ENCODE peak calls at places on chromosomes 5 and 9, in seven cellular contexts. One of them, this sample, is unnamed. For H3K4me1, the result is how much of the 10 kb centered on the place peaks cover.

GRCh38 chr5:7495133-7495521 is 99.2 kb downstream of the ADCY2 start:
- DNase-seq in SK-N-SH: no peak
- DNase-seq in K562: no peak
- DNase-seq in HCT116: no peak
- DNase-seq in H1: no peak
- DNase-seq in HepG2: no peak
- DNase-seq in Panc1: no peak
- DNase-seq in this sample: no peak

GRCh38 chr5:174431504-174431903 is 292.9 kb upstream of the MSX2 start:
- DNase-seq in SK-N-SH: no peak
- DNase-seq in K562: no peak
- DNase-seq in HCT116: no peak
- DNase-seq in H1: no peak
- DNase-seq in HepG2: no peak
- DNase-seq in Panc1: no peak
- DNase-seq in this sample: no peak

GRCh38 chr9:13513710-13514444 is 234.4 kb upstream of the MPDZ start:
- DNase-seq in SK-N-SH: peak
- DNase-seq in K562: no peak
- DNase-seq in HCT116: no peak
- DNase-seq in H1: peak
- DNase-seq in HepG2: no peak
- DNase-seq in Panc1: no peak
- DNase-seq in this sample: no peak

GRCh38 chr9:3708751-3709150 is 182.9 kb upstream of the RFX3 start:
- DNase-seq in SK-N-SH: no peak
- DNase-seq in K562: no peak
- DNase-seq in HCT116: no peak
- DNase-seq in H1: no peak
- DNase-seq in HepG2: no peak
- DNase-seq in Panc1: no peak
- DNase-seq in this sample: peak

GRCh38 chr5:141657937-141658545 is 6.8 kb upstream of the FCHSD1 start:
- DNase-seq in SK-N-SH: no peak
- DNase-seq in K562: peak
- DNase-seq in HCT116: peak
- DNase-seq in H1: no peak
- DNase-seq in HepG2: peak
- DNase-seq in Panc1: no peak
- DNase-seq in this sample: no peak

GRCh38 chr5:54655761-54656160 is 138.2 kb downstream of the SNX18 start:
- DNase-seq in SK-N-SH: no peak
- DNase-seq in K562: no peak
- DNase-seq in HCT116: no peak
- DNase-seq in H1: no peak
- DNase-seq in HepG2: no peak
- DNase-seq in Panc1: no peak
- DNase-seq in this sample: no peak

GRCh38 chr9:134559013-134559412 is 82.6 kb upstream of the COL5A1 start:
- DNase-seq in SK-N-SH: no peak
- DNase-seq in K562: no peak
- DNase-seq in HCT116: no peak
- DNase-seq in H1: no peak
- DNase-seq in HepG2: no peak
- DNase-seq in Panc1: no peak
- DNase-seq in this sample: no peak

GRCh38 chr9:115395511-115396021 is 277.6 kb upstream of the TNC start:
- DNase-seq in SK-N-SH: no peak
- DNase-seq in K562: no peak
- DNase-seq in HCT116: no peak
- DNase-seq in H1: no peak
- DNase-seq in HepG2: no peak
- DNase-seq in Panc1: no peak
- DNase-seq in this sample: no peak

GRCh38 chr5:172758077-172758835 is 12.7 kb downstream of the DUSP1 start:
- DNase-seq in SK-N-SH: no peak
- DNase-seq in K562: peak
- DNase-seq in HCT116: no peak
- DNase-seq in H1: no peak
- DNase-seq in HepG2: no peak
- DNase-seq in Panc1: no peak
- DNase-seq in this sample: no peak

GRCh38 chr5:32432633-32433032 is 11.9 kb downstream of the ZFR start:
- DNase-seq in SK-N-SH: no peak
- DNase-seq in K562: no peak
- DNase-seq in HCT116: no peak
- DNase-seq in H1: no peak
- DNase-seq in HepG2: no peak
- DNase-seq in Panc1: no peak
- DNase-seq in this sample: no peak

GRCh38 chr5:150632305-150633160 is 7.9 kb upstream of the SYNPO start:
- DNase-seq in SK-N-SH: no peak
- DNase-seq in K562: no peak
- DNase-seq in HCT116: no peak
- DNase-seq in H1: no peak
- DNase-seq in HepG2: no peak
- DNase-seq in Panc1: no peak
- DNase-seq in this sample: no peak

GRCh38 chr5:58462154-58462553 is 2.3 kb upstream of the PLK2 start:
- DNase-seq in SK-N-SH: peak
- DNase-seq in K562: peak
- DNase-seq in HCT116: peak
- DNase-seq in H1: no peak
- DNase-seq in HepG2: peak
- DNase-seq in Panc1: no peak
- DNase-seq in this sample: no peak

GRCh38 chr5:56464935-56465756 is 232.0 kb upstream of the ANKRD55 start:
- DNase-seq in SK-N-SH: no peak
- DNase-seq in K562: no peak
- DNase-seq in HCT116: no peak
- DNase-seq in H1: no peak
- DNase-seq in HepG2: peak
- DNase-seq in Panc1: no peak
- DNase-seq in this sample: no peak

GRCh38 chr5:38316544-38317224 is 58.3 kb downstream of the EGFLAM start:
- DNase-seq in SK-N-SH: peak
- DNase-seq in K562: no peak
- DNase-seq in HCT116: no peak
- DNase-seq in H1: no peak
- DNase-seq in HepG2: no peak
- DNase-seq in Panc1: no peak
- DNase-seq in this sample: no peak

GRCh38 chr5:178940569-178941360 is at the start of gene ZNF454:
- DNase-seq in SK-N-SH: peak
- DNase-seq in K562: no peak
- DNase-seq in HCT116: no peak
- DNase-seq in H1: peak
- DNase-seq in HepG2: no peak
- DNase-seq in Panc1: no peak
- DNase-seq in this sample: no peak

GRCh38 chr9:90842984-90843383 is 41.4 kb downstream of the SYK start:
- DNase-seq in SK-N-SH: no peak
- DNase-seq in K562: peak
- DNase-seq in HCT116: no peak
- DNase-seq in H1: no peak
- DNase-seq in HepG2: no peak
- DNase-seq in Panc1: no peak
- DNase-seq in this sample: no peak

GRCh38 chr5:102270036-102270435 is 26.0 kb downstream of the SLCO4C1 start:
- DNase-seq in SK-N-SH: no peak
- DNase-seq in K562: no peak
- DNase-seq in HCT116: no peak
- DNase-seq in H1: no peak
- DNase-seq in HepG2: no peak
- DNase-seq in Panc1: no peak
- DNase-seq in this sample: no peak

GRCh38 chr5:3339092-3339797 is 256.4 kb upstream of the IRX1 start:
- DNase-seq in SK-N-SH: no peak
- DNase-seq in K562: no peak
- DNase-seq in HCT116: no peak
- DNase-seq in H1: no peak
- DNase-seq in HepG2: no peak
- DNase-seq in Panc1: no peak
- DNase-seq in this sample: no peak

GRCh38 chr5:121691478-121691877 is 160.2 kb upstream of the FTMT start:
- DNase-seq in SK-N-SH: no peak
- DNase-seq in K562: peak
- DNase-seq in HCT116: no peak
- DNase-seq in H1: no peak
- DNase-seq in HepG2: peak
- DNase-seq in Panc1: no peak
- DNase-seq in this sample: no peak

GRCh38 chr5:172959824-172960799 is 888 bp downstream of the RPL26L1 start:
- DNase-seq in SK-N-SH: no peak
- DNase-seq in K562: no peak
- DNase-seq in HCT116: no peak
- DNase-seq in H1: no peak
- DNase-seq in HepG2: no peak
- DNase-seq in Panc1: no peak
- DNase-seq in this sample: no peak

GRCh38 chr9:75071530-75072122 is 16.3 kb downstream of the NMRK1 start:
- DNase-seq in SK-N-SH: no peak
- DNase-seq in K562: no peak
- DNase-seq in HCT116: peak
- DNase-seq in H1: no peak
- DNase-seq in HepG2: no peak
- DNase-seq in Panc1: no peak
- DNase-seq in this sample: no peak
- TF ChIP-seq SIN3A in SK-N-SH: no peak
- TF ChIP-seq SIN3A in K562: no peak
- TF ChIP-seq SIN3A in HCT116: no peak
- TF ChIP-seq SIN3A in H1: no peak
- TF ChIP-seq SIN3A in HepG2: no peak
- TF ChIP-seq SIN3A in Panc1: no peak
- TF ChIP-seq SIN3A in this sample: no peak

DNA sequence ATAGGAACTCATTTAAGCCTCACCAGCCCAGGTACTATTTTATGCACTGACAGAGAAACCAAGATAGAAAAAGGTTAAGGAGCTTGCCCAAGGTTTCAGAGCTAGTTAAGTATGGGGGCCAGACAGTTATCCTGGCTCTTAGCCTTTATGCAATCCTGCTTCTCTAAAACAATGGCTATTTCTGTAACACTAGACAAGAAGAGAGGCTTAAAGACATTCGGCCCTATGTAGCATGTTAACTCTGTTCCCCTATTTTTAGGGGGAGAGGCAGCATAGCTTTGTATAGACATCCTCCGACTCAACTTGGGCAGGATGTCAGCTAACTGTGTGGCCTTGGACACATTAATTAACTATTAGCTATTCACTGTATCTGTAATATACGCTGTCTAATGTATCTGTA is 54.6 kb downstream of the LHFPL2 start:
- DNase-seq in SK-N-SH: no peak
- DNase-seq in K562: no peak
- DNase-seq in HCT116: no peak
- DNase-seq in H1: no peak
- DNase-seq in HepG2: no peak
- DNase-seq in Panc1: no peak
- DNase-seq in this sample: no peak
- H3K4me1 ChIP-seq in SK-N-SH: under half
- H3K4me1 ChIP-seq in K562: under half
- H3K4me1 ChIP-seq in HCT116: half or more
- H3K4me1 ChIP-seq in H1: under half
- H3K4me1 ChIP-seq in HepG2: half or more
- H3K4me1 ChIP-seq in Panc1: half or more
- H3K4me1 ChIP-seq in this sample: under half

GRCh38 chr9:99241106-99241505 is 19.0 kb downstream of the SEC61B start:
- DNase-seq in SK-N-SH: no peak
- DNase-seq in K562: no peak
- DNase-seq in HCT116: no peak
- DNase-seq in H1: no peak
- DNase-seq in HepG2: no peak
- DNase-seq in Panc1: no peak
- DNase-seq in this sample: no peak

GRCh38 chr9:99249619-99250018 is 27.5 kb downstream of the SEC61B start:
- DNase-seq in SK-N-SH: no peak
- DNase-seq in K562: no peak
- DNase-seq in HCT116: no peak
- DNase-seq in H1: no peak
- DNase-seq in HepG2: no peak
- DNase-seq in Panc1: no peak
- DNase-seq in this sample: no peak

GRCh38 chr9:99239341-99240055 is 17.4 kb downstream of the SEC61B start:
- DNase-seq in SK-N-SH: no peak
- DNase-seq in K562: no peak
- DNase-seq in HCT116: no peak
- DNase-seq in H1: no peak
- DNase-seq in HepG2: no peak
- DNase-seq in Panc1: no peak
- DNase-seq in this sample: no peak

GRCh38 chr9:99244300-99245260 is 22.5 kb downstream of the SEC61B start:
- DNase-seq in SK-N-SH: no peak
- DNase-seq in K562: no peak
- DNase-seq in HCT116: no peak
- DNase-seq in H1: no peak
- DNase-seq in HepG2: no peak
- DNase-seq in Panc1: no peak
- DNase-seq in this sample: peak
- H3K4me3 ChIP-seq in SK-N-SH: no peak
- H3K4me3 ChIP-seq in K562: no peak
- H3K4me3 ChIP-seq in HCT116: no peak
- H3K4me3 ChIP-seq in H1: no peak
- H3K4me3 ChIP-seq in HepG2: no peak
- H3K4me3 ChIP-seq in Panc1: no peak
- H3K4me3 ChIP-seq in this sample: no peak

GRCh38 chr9:98430535-98430934 is 175.1 kb upstream of the TBC1D2 start:
- DNase-seq in SK-N-SH: no peak
- DNase-seq in K562: no peak
- DNase-seq in HCT116: no peak
- DNase-seq in H1: no peak
- DNase-seq in HepG2: no peak
- DNase-seq in Panc1: no peak
- DNase-seq in this sample: no peak

GRCh38 chr9:98428452-98428851 is 173.0 kb upstream of the TBC1D2 start:
- DNase-seq in SK-N-SH: no peak
- DNase-seq in K562: peak
- DNase-seq in HCT116: no peak
- DNase-seq in H1: no peak
- DNase-seq in HepG2: no peak
- DNase-seq in Panc1: no peak
- DNase-seq in this sample: no peak

GRCh38 chr9:98427491-98427890 is 172.0 kb upstream of the TBC1D2 start:
- DNase-seq in SK-N-SH: no peak
- DNase-seq in K562: no peak
- DNase-seq in HCT116: no peak
- DNase-seq in H1: no peak
- DNase-seq in HepG2: no peak
- DNase-seq in Panc1: no peak
- DNase-seq in this sample: no peak

GRCh38 chr9:98432134-98432533 is 176.7 kb upstream of the TBC1D2 start:
- DNase-seq in SK-N-SH: no peak
- DNase-seq in K562: peak
- DNase-seq in HCT116: no peak
- DNase-seq in H1: no peak
- DNase-seq in HepG2: no peak
- DNase-seq in Panc1: no peak
- DNase-seq in this sample: no peak

DNA sequence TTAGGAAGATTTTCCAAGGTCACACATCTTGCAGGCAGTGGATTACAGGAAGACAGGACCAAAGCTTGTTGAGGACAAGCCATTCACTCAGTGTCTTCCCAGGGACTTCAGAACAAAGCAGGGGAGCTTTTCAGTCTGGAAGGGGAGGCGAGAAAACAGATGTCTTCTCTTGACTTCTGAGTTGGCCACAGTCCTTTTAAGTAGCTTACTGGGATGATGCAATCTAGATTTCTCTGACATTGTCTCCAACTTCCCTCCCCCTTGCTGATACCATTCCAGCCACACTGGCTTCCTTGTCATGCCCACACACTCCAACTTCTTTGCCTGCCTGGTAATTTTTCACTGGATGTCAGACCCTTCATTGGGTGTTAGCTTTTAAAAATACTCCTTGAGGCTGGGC is 174.2 kb upstream of the TBC1D2 start:
- DNase-seq in SK-N-SH: no peak
- DNase-seq in K562: no peak
- DNase-seq in HCT116: no peak
- DNase-seq in H1: no peak
- DNase-seq in HepG2: no peak
- DNase-seq in Panc1: no peak
- DNase-seq in this sample: no peak
- TF ChIP-seq SIN3A in SK-N-SH: no peak
- TF ChIP-seq SIN3A in K562: no peak
- TF ChIP-seq SIN3A in HCT116: no peak
- TF ChIP-seq SIN3A in H1: no peak
- TF ChIP-seq SIN3A in HepG2: no peak
- TF ChIP-seq SIN3A in Panc1: no peak
- TF ChIP-seq SIN3A in this sample: no peak